ENCODE peak calls at places on chromosomes 1 and 21, in four cellular contexts. T, J, F and M are unnamed samples.

GRCh38 chr1:201054030-201054635 is 30.6 kb upstream of the KIF21B start:
- DNase-seq in T (no peak), J (no peak), F (no peak), M (no peak)

GRCh38 chr1:115428676-115429075 is 90.6 kb upstream of the NGF start:
- DNase-seq in T (no peak), J (no peak), F (no peak), M (no peak)

GRCh38 chr1:184827600-184828368 is 73.1 kb upstream of the EDEM3 start:
- DNase-seq in T (no peak), J (no peak), F (peak), M (no peak)

GRCh38 chr1:240711020-240711419 is 99.1 kb upstream of the GREM2 start:
- DNase-seq in T (no peak), J (peak), F (no peak), M (no peak)

GRCh38 chr1:84742653-84743052 is 52.4 kb upstream of the SSX2IP start:
- DNase-seq in T (no peak), J (peak), F (no peak), M (no peak)

GRCh38 chr1:24043345-24044032 is 63.4 kb upstream of the SRSF10 start:
- DNase-seq in T (no peak), J (peak), F (no peak), M (no peak)

GRCh38 chr1:167904641-167905040 is 9.3 kb downstream of the ADCY10 start:
- DNase-seq in T (no peak), J (no peak), F (peak), M (no peak)

GRCh38 chr1:179194068-179194537 is 35.4 kb downstream of the ABL2 start:
- DNase-seq in T (no peak), J (no peak), F (no peak), M (no peak)

GRCh38 chr1:178020968-178021640 is 51.2 kb upstream of the SEC16B start:
- DNase-seq in T (no peak), J (no peak), F (no peak), M (no peak)

GRCh38 chr1:77888071-77888428 is 374 bp upstream of the NEXN start:
- DNase-seq in T (no peak), J (no peak), F (peak), M (no peak)

GRCh38 chr21:36656138-36656537 is 42.8 kb upstream of the SIM2 start:
- DNase-seq in T (no peak), J (no peak), F (no peak), M (no peak)

GRCh38 chr1:25486602-25487001 is 55.9 kb downstream of the MACO1 start:
- DNase-seq in T (peak), J (no peak), F (no peak), M (no peak)

GRCh38 chr1:201505505-201505893 is 1.4 kb downstream of the CSRP1 start:
- DNase-seq in T (no peak), J (no peak), F (no peak), M (no peak)

GRCh38 chr1:77847621-77848080 is 40.8 kb upstream of the NEXN start:
- DNase-seq in T (no peak), J (peak), F (no peak), M (no peak)

GRCh38 chr21:42775123-42775522 is 104.2 kb downstream of the WDR4 start:
- DNase-seq in T (no peak), J (no peak), F (no peak), M (no peak)

GRCh38 chr1:59484090-59484489 is 187.2 kb downstream of the FGGY start:
- DNase-seq in T (no peak), J (no peak), F (peak), M (no peak)

GRCh38 chr1:58528518-58528917 is 18.0 kb downstream of the OMA1 start:
- DNase-seq in T (no peak), J (no peak), F (no peak), M (no peak)

GRCh38 chr1:1462318-1462966 is 9.1 kb upstream of the ATAD3B start:
- DNase-seq in T (no peak), J (peak), F (no peak), M (peak)

GRCh38 chr1:89892816-89893215 is 72.0 kb downstream of the LRRC8D start:
- DNase-seq in T (no peak), J (no peak), F (no peak), M (no peak)

GRCh38 chr21:44938976-44939531 is 775 bp upstream of the SLX9 start:
- DNase-seq in T (no peak), J (no peak), F (no peak), M (no peak)

GRCh38 chr1:12179638-12180121 is 12.9 kb downstream of the TNFRSF1B start:
- DNase-seq in T (no peak), J (no peak), F (no peak), M (no peak)

GRCh38 chr1:94310570-94311270 is 73.3 kb upstream of the ARHGAP29 start:
- DNase-seq in T (no peak), J (no peak), F (no peak), M (no peak)

GRCh38 chr1:94060720-94061119 is 60.2 kb downstream of the ABCA4 start:
- DNase-seq in T (no peak), J (no peak), F (no peak), M (no peak)

GRCh38 chr1:234583755-234584430 is 26.1 kb downstream of the IRF2BP2 start:
- DNase-seq in T (no peak), J (no peak), F (no peak), M (no peak)

GRCh38 chr1:85289207-85289847 is 12.9 kb upstream of the BCL10 start:
- DNase-seq in T (no peak), J (no peak), F (peak), M (no peak)